ENCODE peak calls at places on chromosomes 2 and 18, in eight cellular contexts. One of them, this sample, is unnamed.

GRCh38 chr2:228613133-228613532 is 431.6 kb upstream of the SPHKAP start:
- DNase-seq in fibroblast of the aortic adventitia: peak
- DNase-seq in HFF-Myc: peak
- DNase-seq in AG10803: peak
- DNase-seq in astrocyte of the spinal cord: peak
- DNase-seq in mammary epithelial cell: peak
- DNase-seq in fibroblast of mammary gland: peak
- DNase-seq in OCI-LY7: no peak
- DNase-seq in this sample: no peak

GRCh38 chr2:241011296-241011600 is 12.8 kb downstream of the SNED1 start:
- DNase-seq in fibroblast of the aortic adventitia: no peak
- DNase-seq in HFF-Myc: no peak
- DNase-seq in AG10803: no peak
- DNase-seq in astrocyte of the spinal cord: no peak
- DNase-seq in mammary epithelial cell: no peak
- DNase-seq in fibroblast of mammary gland: no peak
- DNase-seq in OCI-LY7: no peak
- DNase-seq in this sample: peak

GRCh38 chr2:3413642-3414041 is 34.1 kb downstream of the TRAPPC12 start:
- DNase-seq in fibroblast of the aortic adventitia: no peak
- DNase-seq in HFF-Myc: no peak
- DNase-seq in AG10803: no peak
- DNase-seq in astrocyte of the spinal cord: no peak
- DNase-seq in mammary epithelial cell: no peak
- DNase-seq in fibroblast of mammary gland: no peak
- DNase-seq in OCI-LY7: no peak
- DNase-seq in this sample: no peak

GRCh38 chr18:11505993-11506392 is 103.4 kb upstream of the SLC35G4 start:
- DNase-seq in fibroblast of the aortic adventitia: no peak
- DNase-seq in HFF-Myc: no peak
- DNase-seq in AG10803: no peak
- DNase-seq in astrocyte of the spinal cord: no peak
- DNase-seq in mammary epithelial cell: no peak
- DNase-seq in fibroblast of mammary gland: no peak
- DNase-seq in OCI-LY7: no peak
- DNase-seq in this sample: no peak

GRCh38 chr2:96321230-96322103 is 3.6 kb upstream of the ITPRIPL1 start:
- DNase-seq in fibroblast of the aortic adventitia: peak
- DNase-seq in HFF-Myc: peak
- DNase-seq in AG10803: peak
- DNase-seq in astrocyte of the spinal cord: peak
- DNase-seq in mammary epithelial cell: peak
- DNase-seq in fibroblast of mammary gland: peak
- DNase-seq in OCI-LY7: peak
- DNase-seq in this sample: peak

GRCh38 chr18:21757833-21758232 is 17.2 kb downstream of the MIB1 start:
- DNase-seq in fibroblast of the aortic adventitia: no peak
- DNase-seq in HFF-Myc: no peak
- DNase-seq in AG10803: no peak
- DNase-seq in astrocyte of the spinal cord: no peak
- DNase-seq in mammary epithelial cell: no peak
- DNase-seq in fibroblast of mammary gland: no peak
- DNase-seq in OCI-LY7: no peak
- DNase-seq in this sample: no peak

GRCh38 chr18:3472681-3473544 is 22.9 kb downstream of the TGIF1 start:
- DNase-seq in fibroblast of the aortic adventitia: no peak
- DNase-seq in HFF-Myc: no peak
- DNase-seq in AG10803: no peak
- DNase-seq in astrocyte of the spinal cord: no peak
- DNase-seq in mammary epithelial cell: no peak
- DNase-seq in fibroblast of mammary gland: no peak
- DNase-seq in OCI-LY7: no peak
- DNase-seq in this sample: no peak

GRCh38 chr2:196434217-196434616 is 205.3 kb upstream of the CCDC150 start:
- DNase-seq in fibroblast of the aortic adventitia: peak
- DNase-seq in HFF-Myc: no peak
- DNase-seq in AG10803: no peak
- DNase-seq in astrocyte of the spinal cord: no peak
- DNase-seq in mammary epithelial cell: no peak
- DNase-seq in fibroblast of mammary gland: no peak
- DNase-seq in OCI-LY7: no peak
- DNase-seq in this sample: no peak

GRCh38 chr2:74179063-74179865 is 585 bp upstream of the MOB1A start:
- DNase-seq in fibroblast of the aortic adventitia: no peak
- DNase-seq in HFF-Myc: no peak
- DNase-seq in AG10803: peak
- DNase-seq in astrocyte of the spinal cord: no peak
- DNase-seq in mammary epithelial cell: no peak
- DNase-seq in fibroblast of mammary gland: no peak
- DNase-seq in OCI-LY7: peak
- DNase-seq in this sample: peak

GRCh38 chr2:62787381-62787780 is 81.9 kb downstream of the EHBP1 start:
- DNase-seq in fibroblast of the aortic adventitia: peak
- DNase-seq in HFF-Myc: no peak
- DNase-seq in AG10803: peak
- DNase-seq in astrocyte of the spinal cord: peak
- DNase-seq in mammary epithelial cell: peak
- DNase-seq in fibroblast of mammary gland: peak
- DNase-seq in OCI-LY7: peak
- DNase-seq in this sample: no peak

GRCh38 chr18:24076950-24077349 is 61.9 kb upstream of the CABYR start:
- DNase-seq in fibroblast of the aortic adventitia: no peak
- DNase-seq in HFF-Myc: no peak
- DNase-seq in AG10803: no peak
- DNase-seq in astrocyte of the spinal cord: no peak
- DNase-seq in mammary epithelial cell: no peak
- DNase-seq in fibroblast of mammary gland: no peak
- DNase-seq in OCI-LY7: no peak
- DNase-seq in this sample: no peak

GRCh38 chr18:26304511-26304910 is 78.3 kb downstream of the TAF4B start:
- DNase-seq in fibroblast of the aortic adventitia: no peak
- DNase-seq in HFF-Myc: no peak
- DNase-seq in AG10803: peak
- DNase-seq in astrocyte of the spinal cord: no peak
- DNase-seq in mammary epithelial cell: peak
- DNase-seq in fibroblast of mammary gland: no peak
- DNase-seq in OCI-LY7: no peak
- DNase-seq in this sample: no peak

GRCh38 chr2:191217580-191217979 is 27.6 kb upstream of the MYO1B start:
- DNase-seq in fibroblast of the aortic adventitia: peak
- DNase-seq in HFF-Myc: no peak
- DNase-seq in AG10803: peak
- DNase-seq in astrocyte of the spinal cord: peak
- DNase-seq in mammary epithelial cell: peak
- DNase-seq in fibroblast of mammary gland: peak
- DNase-seq in OCI-LY7: no peak
- DNase-seq in this sample: no peak

GRCh38 chr18:75132471-75132870 is 76.5 kb downstream of the PTGR3 start:
- DNase-seq in fibroblast of the aortic adventitia: no peak
- DNase-seq in HFF-Myc: no peak
- DNase-seq in AG10803: no peak
- DNase-seq in astrocyte of the spinal cord: no peak
- DNase-seq in mammary epithelial cell: no peak
- DNase-seq in fibroblast of mammary gland: no peak
- DNase-seq in OCI-LY7: no peak
- DNase-seq in this sample: no peak

GRCh38 chr2:111139637-111140317 is 19.1 kb downstream of the BCL2L11 start:
- DNase-seq in fibroblast of the aortic adventitia: peak
- DNase-seq in HFF-Myc: no peak
- DNase-seq in AG10803: no peak
- DNase-seq in astrocyte of the spinal cord: peak
- DNase-seq in mammary epithelial cell: peak
- DNase-seq in fibroblast of mammary gland: peak
- DNase-seq in OCI-LY7: no peak
- DNase-seq in this sample: peak

GRCh38 chr2:86203614-86204013 is 4.4 kb downstream of the MRPL35 start:
- DNase-seq in fibroblast of the aortic adventitia: no peak
- DNase-seq in HFF-Myc: no peak
- DNase-seq in AG10803: no peak
- DNase-seq in astrocyte of the spinal cord: no peak
- DNase-seq in mammary epithelial cell: no peak
- DNase-seq in fibroblast of mammary gland: no peak
- DNase-seq in OCI-LY7: no peak
- DNase-seq in this sample: no peak

GRCh38 chr2:86201951-86202692 is 2.9 kb downstream of the MRPL35 start:
- DNase-seq in fibroblast of the aortic adventitia: peak
- DNase-seq in HFF-Myc: no peak
- DNase-seq in AG10803: no peak
- DNase-seq in astrocyte of the spinal cord: no peak
- DNase-seq in mammary epithelial cell: no peak
- DNase-seq in fibroblast of mammary gland: peak
- DNase-seq in OCI-LY7: no peak
- DNase-seq in this sample: no peak

GRCh38 chr2:86202702-86203101 is 3.4 kb downstream of the MRPL35 start:
- DNase-seq in fibroblast of the aortic adventitia: no peak
- DNase-seq in HFF-Myc: no peak
- DNase-seq in AG10803: no peak
- DNase-seq in astrocyte of the spinal cord: no peak
- DNase-seq in mammary epithelial cell: no peak
- DNase-seq in fibroblast of mammary gland: no peak
- DNase-seq in OCI-LY7: no peak
- DNase-seq in this sample: no peak

GRCh38 chr2:86195055-86195807 is at the start of gene IMMT:
- DNase-seq in fibroblast of the aortic adventitia: peak
- DNase-seq in HFF-Myc: peak
- DNase-seq in AG10803: peak
- DNase-seq in astrocyte of the spinal cord: peak
- DNase-seq in mammary epithelial cell: peak
- DNase-seq in fibroblast of mammary gland: peak
- DNase-seq in OCI-LY7: peak
- DNase-seq in this sample: peak

GRCh38 chr2:86199834-86200177 is 549 bp downstream of the MRPL35 start:
- DNase-seq in fibroblast of the aortic adventitia: no peak
- DNase-seq in HFF-Myc: no peak
- DNase-seq in AG10803: no peak
- DNase-seq in astrocyte of the spinal cord: no peak
- DNase-seq in mammary epithelial cell: no peak
- DNase-seq in fibroblast of mammary gland: no peak
- DNase-seq in OCI-LY7: peak
- DNase-seq in this sample: no peak
- H3K4me3 ChIP-seq in fibroblast of the aortic adventitia: peak
- H3K4me3 ChIP-seq in HFF-Myc: peak
- H3K4me3 ChIP-seq in AG10803: peak
- H3K4me3 ChIP-seq in astrocyte of the spinal cord: peak
- H3K4me3 ChIP-seq in mammary epithelial cell: peak
- H3K4me3 ChIP-seq in fibroblast of mammary gland: peak
- H3K4me3 ChIP-seq in OCI-LY7: peak
- H3K4me3 ChIP-seq in this sample: peak

GRCh38 chr18:9803698-9804516 is 81.9 kb upstream of the TXNDC2 start:
- DNase-seq in fibroblast of the aortic adventitia: no peak
- DNase-seq in HFF-Myc: no peak
- DNase-seq in AG10803: no peak
- DNase-seq in astrocyte of the spinal cord: no peak
- DNase-seq in mammary epithelial cell: no peak
- DNase-seq in fibroblast of mammary gland: no peak
- DNase-seq in OCI-LY7: no peak
- DNase-seq in this sample: no peak
- H3K4me3 ChIP-seq in fibroblast of the aortic adventitia: no peak
- H3K4me3 ChIP-seq in HFF-Myc: no peak
- H3K4me3 ChIP-seq in AG10803: no peak
- H3K4me3 ChIP-seq in astrocyte of the spinal cord: no peak
- H3K4me3 ChIP-seq in mammary epithelial cell: no peak
- H3K4me3 ChIP-seq in fibroblast of mammary gland: no peak
- H3K4me3 ChIP-seq in OCI-LY7: no peak
- H3K4me3 ChIP-seq in this sample: no peak

GRCh38 chr2:238847432-238847801 is 468 bp upstream of the TWIST2 start:
- DNase-seq in fibroblast of the aortic adventitia: peak
- DNase-seq in HFF-Myc: no peak
- DNase-seq in AG10803: no peak
- DNase-seq in astrocyte of the spinal cord: no peak
- DNase-seq in mammary epithelial cell: no peak
- DNase-seq in fibroblast of mammary gland: no peak
- DNase-seq in OCI-LY7: no peak
- DNase-seq in this sample: no peak

GRCh38 chr2:238845583-238846480 is 2.1 kb upstream of the TWIST2 start:
- DNase-seq in fibroblast of the aortic adventitia: peak
- DNase-seq in HFF-Myc: no peak
- DNase-seq in AG10803: peak
- DNase-seq in astrocyte of the spinal cord: no peak
- DNase-seq in mammary epithelial cell: no peak
- DNase-seq in fibroblast of mammary gland: no peak
- DNase-seq in OCI-LY7: no peak
- DNase-seq in this sample: no peak

GRCh38 chr2:238847841-238848565 is at the start of gene TWIST2:
- DNase-seq in fibroblast of the aortic adventitia: peak
- DNase-seq in HFF-Myc: peak
- DNase-seq in AG10803: peak
- DNase-seq in astrocyte of the spinal cord: peak
- DNase-seq in mammary epithelial cell: peak
- DNase-seq in fibroblast of mammary gland: peak
- DNase-seq in OCI-LY7: no peak
- DNase-seq in this sample: peak

GRCh38 chr2:238848566-238848940 is 668 bp downstream of the TWIST2 start:
- DNase-seq in fibroblast of the aortic adventitia: no peak
- DNase-seq in HFF-Myc: no peak
- DNase-seq in AG10803: no peak
- DNase-seq in astrocyte of the spinal cord: no peak
- DNase-seq in mammary epithelial cell: no peak
- DNase-seq in fibroblast of mammary gland: no peak
- DNase-seq in OCI-LY7: no peak
- DNase-seq in this sample: no peak

GRCh38 chr2:238846503-238847431 is 1.1 kb upstream of the TWIST2 start:
- DNase-seq in fibroblast of the aortic adventitia: peak
- DNase-seq in HFF-Myc: no peak
- DNase-seq in AG10803: peak
- DNase-seq in astrocyte of the spinal cord: peak
- DNase-seq in mammary epithelial cell: no peak
- DNase-seq in fibroblast of mammary gland: no peak
- DNase-seq in OCI-LY7: no peak
- DNase-seq in this sample: no peak
- H3K4me3 ChIP-seq in fibroblast of the aortic adventitia: peak
- H3K4me3 ChIP-seq in HFF-Myc: peak
- H3K4me3 ChIP-seq in AG10803: peak
- H3K4me3 ChIP-seq in astrocyte of the spinal cord: peak
- H3K4me3 ChIP-seq in mammary epithelial cell: peak
- H3K4me3 ChIP-seq in fibroblast of mammary gland: peak
- H3K4me3 ChIP-seq in OCI-LY7: no peak
- H3K4me3 ChIP-seq in this sample: no peak

DNA sequence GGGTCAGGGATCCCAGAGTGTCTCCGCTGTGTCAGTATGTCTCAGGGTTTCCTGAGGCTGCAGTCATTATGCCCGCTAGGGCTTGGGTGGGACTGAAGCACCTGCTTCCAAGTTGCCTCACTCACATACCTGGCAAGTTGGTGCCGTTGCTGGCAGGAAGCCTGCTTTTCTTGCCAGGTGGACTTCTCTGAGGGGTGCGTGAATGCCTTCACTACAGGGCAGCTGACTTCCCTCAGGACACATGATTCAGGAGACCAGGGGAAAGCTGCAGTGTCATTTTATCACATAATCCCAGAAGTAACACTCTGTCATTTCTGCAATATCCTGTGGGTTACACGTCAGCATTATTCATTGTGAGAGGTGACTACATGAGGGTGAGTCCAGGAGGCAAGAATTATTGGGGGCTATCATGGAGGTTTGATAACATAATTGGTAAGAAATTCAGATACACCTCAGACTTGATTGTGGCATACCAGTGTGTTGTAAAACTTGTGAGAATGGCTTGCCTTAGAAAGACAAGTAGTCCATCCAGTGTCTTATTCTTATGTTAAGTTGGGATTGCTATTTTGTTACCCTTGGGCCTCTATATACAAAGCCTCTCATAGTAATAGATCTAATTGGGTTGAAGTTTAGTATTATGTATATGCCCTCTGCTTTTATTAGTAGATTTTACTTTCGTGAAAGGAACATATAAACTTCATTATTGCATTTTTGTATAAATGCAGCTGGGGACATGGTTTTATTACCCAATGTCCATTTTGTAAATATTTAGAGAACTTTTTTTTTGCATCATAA is 44.1 kb downstream of the NEDD4L start:
- DNase-seq in fibroblast of the aortic adventitia: no peak
- DNase-seq in HFF-Myc: no peak
- DNase-seq in AG10803: no peak
- DNase-seq in astrocyte of the spinal cord: no peak
- DNase-seq in mammary epithelial cell: peak
- DNase-seq in fibroblast of mammary gland: peak
- DNase-seq in OCI-LY7: no peak
- DNase-seq in this sample: peak
- H3K4me3 ChIP-seq in fibroblast of the aortic adventitia: no peak
- H3K4me3 ChIP-seq in HFF-Myc: no peak
- H3K4me3 ChIP-seq in AG10803: no peak
- H3K4me3 ChIP-seq in astrocyte of the spinal cord: no peak
- H3K4me3 ChIP-seq in mammary epithelial cell: no peak
- H3K4me3 ChIP-seq in fibroblast of mammary gland: no peak
- H3K4me3 ChIP-seq in OCI-LY7: no peak
- H3K4me3 ChIP-seq in this sample: no peak

This sample was measured in body of pancreas.